ENCODE peak calls at places on chromosome 1, in four cellular contexts. Q, J, E and K are unnamed samples.

GRCh38 chr1:8358241-8358896 is 40.5 kb downstream of the SLC45A1 start:
- DNase-seq in Q (no peak), E (no peak), J (no peak), K (no peak)

GRCh38 chr1:201999625-202000238 is 10.7 kb upstream of the ELF3 start:
- DNase-seq in J (peak; percentile 64), Q (peak; percentile 41), E (peak; percentile 6), K (no peak)

GRCh38 chr1:3598522-3599285 is 12.6 kb downstream of the MEGF6 start:
- DNase-seq in Q (no peak), J (no peak), E (no peak), K (no peak)

GRCh38 chr1:156909671-156910070 is 10.8 kb upstream of the LRRC71 start:
- DNase-seq in J (no peak), Q (no peak), E (no peak), K (no peak)

GRCh38 chr1:32701951-32702598 is 495 bp downstream of the SYNC start:
- DNase-seq in E (no peak), Q (peak; percentile 7), J (peak; percentile 61), K (no peak)

GRCh38 chr1:53891021-53891420 is 1.4 kb upstream of the YIPF1 start:
- DNase-seq in E (no peak), Q (no peak), J (no peak), K (no peak)

GRCh38 chr1:60065199-60065598 is 8.4 kb downstream of the C1orf87 start:
- DNase-seq in E (no peak), Q (no peak), J (no peak), K (no peak)

GRCh38 chr1:208985231-208985630 is 598.3 kb upstream of the CAMK1G start:
- DNase-seq in E (no peak), J (no peak), Q (no peak), K (no peak)

GRCh38 chr1:233641029-233641428 is 27.1 kb downstream of the KCNK1 start:
- DNase-seq in J (no peak), Q (no peak), E (no peak), K (no peak)

GRCh38 chr1:30038134-30039025 is 685.0 kb downstream of the MATN1 start:
- DNase-seq in Q (no peak), E (no peak), J (no peak), K (no peak)

GRCh38 chr1:203660931-203661484 is 34.4 kb downstream of the ATP2B4 start:
- DNase-seq in E (no peak), J (no peak), Q (no peak), K (no peak)

GRCh38 chr1:7420098-7420445 is 351.0 kb upstream of the VAMP3 start:
- DNase-seq in Q (no peak), E (no peak), J (no peak), K (no peak)